ENCODE peak calls at places on chromosomes 2 and 18, in ten cellular contexts. C is heart left ventricle, P is sigmoid colon, A is thyroid gland, T is HepG2, Y is right lobe of liver, H is endothelial cell of umbilical vein, D is IMR-90, U is suprapubic skin, W is gastrocnemius medialis. L is an unnamed sample.

GRCh38 chr18:64803471-64803870 is 654.6 kb upstream of the LINC00305 start:
- DNase-seq in A (no peak), D (no peak), W (no peak), C (no peak), U (no peak), H (no peak), P (no peak), Y (no peak), T (no peak), L (no peak)

GRCh38 chr2:23359631-23360567 is 25.1 kb upstream of the KLHL29 start:
- DNase-seq in T (peak; percentile 92), W (no peak), U (no peak), D (no peak), C (no peak), H (no peak), A (no peak), P (no peak), Y (peak; percentile 46), L (no peak)

GRCh38 chr2:96856776-96857673 is 791 bp downstream of the ANKRD39 start:
- DNase-seq in W (no peak), Y (no peak), P (peak; percentile 78), H (peak; percentile 25), A (peak; percentile 32), U (peak; percentile 79), D (no peak), C (peak; percentile 42), T (peak; percentile 47), L (peak; percentile 40)

GRCh38 chr2:165637396-165637795 is 156.7 kb downstream of the GALNT3 start:
- DNase-seq in A (no peak), W (no peak), P (no peak), H (no peak), U (no peak), C (no peak), T (no peak), D (no peak), Y (no peak), L (no peak)

GRCh38 chr18:79111483-79111882 is 42.3 kb downstream of the ATP9B start:
- DNase-seq in A (no peak), W (no peak), C (no peak), U (no peak), H (no peak), P (no peak), T (peak; percentile 26), D (no peak), Y (peak; percentile 25), L (no peak)

GRCh38 chr2:171855401-171855800 is 38.6 kb downstream of the SLC25A12 start:
- DNase-seq in P (no peak), T (no peak), U (no peak), D (peak; percentile 20), W (no peak), A (no peak), Y (no peak), C (no peak), H (no peak), L (no peak)

GRCh38 chr2:37414470-37414949 is 70.1 kb downstream of the QPCT start:
- DNase-seq in Y (no peak), A (no peak), W (no peak), H (peak; percentile 71), C (no peak), D (peak; percentile 81), U (no peak), T (peak; percentile 39), P (peak; percentile 74), L (peak; percentile 44)

GRCh38 chr2:170651603-170652002 is 63.5 kb upstream of the SP5 start:
- DNase-seq in Y (no peak), P (no peak), H (no peak), C (no peak), W (no peak), D (no peak), U (no peak), A (no peak), T (no peak), L (no peak)

GRCh38 chr2:119256574-119256921 is 32.9 kb downstream of the STEAP3 start:
- DNase-seq in W (no peak), H (no peak), A (no peak), Y (no peak), U (no peak), T (no peak), P (no peak), C (no peak), D (no peak), L (no peak)

GRCh38 chr2:119254601-119255080 is 31.0 kb downstream of the STEAP3 start:
- DNase-seq in H (no peak), U (no peak), W (no peak), Y (no peak), D (no peak), T (no peak), P (no peak), C (no peak), A (no peak), L (no peak)

GRCh38 chr2:119257198-119257597 is 33.6 kb downstream of the STEAP3 start:
- DNase-seq in U (no peak), P (no peak), D (no peak), Y (no peak), H (no peak), W (no peak), T (no peak), C (no peak), A (no peak), L (no peak)

GRCh38 chr2:119253760-119254600 is 30.3 kb downstream of the STEAP3 start:
- DNase-seq in T (no peak), U (no peak), C (no peak), H (no peak), W (no peak), Y (no peak), A (no peak), D (no peak), P (no peak), L (no peak)

DNA sequence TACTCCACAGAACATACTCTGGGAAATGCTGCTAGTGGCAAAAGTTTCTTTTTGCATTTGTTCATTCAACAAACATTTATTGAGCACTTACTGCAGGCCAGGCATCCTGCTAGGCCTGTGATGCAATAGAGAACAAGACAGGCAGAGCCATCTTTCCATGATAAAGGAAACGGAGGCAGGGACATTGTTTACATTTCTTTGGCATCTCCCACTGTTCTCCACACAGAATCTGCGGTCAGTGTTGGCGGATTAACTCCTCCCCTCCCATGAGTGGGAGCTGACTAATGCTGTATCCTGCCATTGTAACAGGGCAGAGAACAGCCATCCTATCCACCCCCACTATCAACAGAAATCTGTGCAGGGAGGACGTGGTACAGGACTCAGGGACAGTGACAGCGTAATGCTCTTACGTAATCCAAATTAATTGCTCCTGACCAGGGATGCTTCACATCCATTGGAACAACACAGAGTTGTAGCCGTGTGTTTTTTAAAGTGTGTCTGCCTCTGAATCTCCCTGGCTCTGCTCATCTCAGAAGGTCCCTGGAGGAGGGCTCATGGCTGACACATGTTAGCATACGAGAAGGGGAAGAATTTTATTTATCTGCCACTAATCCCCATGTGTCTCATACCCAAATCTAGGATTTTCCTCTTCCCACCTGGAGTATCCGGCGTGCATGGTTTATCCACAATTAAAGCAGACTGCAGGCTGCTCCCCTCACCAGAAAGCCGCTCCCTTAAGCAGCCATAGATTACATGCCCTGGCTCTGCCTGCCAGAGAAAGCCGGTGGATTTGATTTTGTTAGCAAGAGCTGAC is 32.3 kb downstream of the STEAP3 start:
- DNase-seq in D (peak; percentile 98), Y (no peak), P (no peak), U (no peak), A (no peak), H (peak; percentile 92), C (no peak), W (no peak), T (peak; percentile 38), L (no peak)
- H3K4me3 ChIP-seq in D (no peak overlapping the region), Y (no peak overlapping the region), P (no peak overlapping the region), U (no peak overlapping the region), A (no peak overlapping the region), H (no peak overlapping the region), C (no peak overlapping the region), W (no peak overlapping the region), T (no peak overlapping the region), L (no peak overlapping the region)

GRCh38 chr2:221573430-221574230 is 1.5 kb upstream of the EPHA4 start:
- DNase-seq in T (peak; percentile 36), W (peak; percentile 62), U (peak; percentile 90), H (peak; percentile 82), Y (peak; percentile 87), A (peak; percentile 89), C (peak; percentile 81), D (peak; percentile 67), P (peak; percentile 91), L (peak; percentile 80)

GRCh38 chr2:221571391-221572179 is 519 bp downstream of the EPHA4 start:
- DNase-seq in P (peak; percentile 72), Y (peak; percentile 56), U (peak; percentile 69), W (peak; percentile 8), A (peak; percentile 42), D (peak; percentile 37), C (no peak), T (no peak), H (peak; percentile 47), L (peak; percentile 24)

GRCh38 chr2:221571108-221571390 is 1.1 kb downstream of the EPHA4 start:
- DNase-seq in A (peak; percentile 13), D (peak; percentile 17), U (no peak), P (no peak), T (no peak), Y (no peak), C (no peak), H (peak; percentile 27), W (no peak), L (no peak)

GRCh38 chr2:221572821-221573429 is 821 bp upstream of the EPHA4 start:
- DNase-seq in T (no peak), A (peak; percentile 68), H (peak; percentile 71), P (peak; percentile 76), C (peak; percentile 54), W (peak; percentile 18), D (peak; percentile 47), U (peak; percentile 68), Y (no peak), L (no peak)

GRCh38 chr2:221572180-221572820 is at the start of gene EPHA4:
- DNase-seq in U (peak; percentile 90), W (peak; percentile 69), H (peak; percentile 94), P (peak; percentile 94), C (peak; percentile 89), Y (peak; percentile 90), T (no peak), D (peak; percentile 88), A (peak; percentile 92), L (peak; percentile 93)
- TF ChIP-seq POLR2A in U (no peak), W (peak; percentile 67), H (peak; percentile 90), P (peak; percentile 83), C (peak; percentile 51), Y (peak; percentile 63), T (no peak), D (peak; percentile 98), A (peak; percentile 9), L (peak; percentile 75)

GRCh38 chr2:166726525-166726924 is 161.8 kb upstream of the XIRP2 start:
- DNase-seq in U (no peak), P (no peak), D (no peak), H (no peak), A (no peak), T (peak; percentile 4), W (no peak), C (no peak), Y (no peak), L (no peak)
- H3K27ac ChIP-seq in U (no peak overlapping the region), P (no peak overlapping the region), D (no peak overlapping the region), H (no peak overlapping the region), A (no peak overlapping the region), T (no peak overlapping the region), W (no peak overlapping the region), C (no peak overlapping the region), Y (no peak overlapping the region), L (no peak overlapping the region)

DNA sequence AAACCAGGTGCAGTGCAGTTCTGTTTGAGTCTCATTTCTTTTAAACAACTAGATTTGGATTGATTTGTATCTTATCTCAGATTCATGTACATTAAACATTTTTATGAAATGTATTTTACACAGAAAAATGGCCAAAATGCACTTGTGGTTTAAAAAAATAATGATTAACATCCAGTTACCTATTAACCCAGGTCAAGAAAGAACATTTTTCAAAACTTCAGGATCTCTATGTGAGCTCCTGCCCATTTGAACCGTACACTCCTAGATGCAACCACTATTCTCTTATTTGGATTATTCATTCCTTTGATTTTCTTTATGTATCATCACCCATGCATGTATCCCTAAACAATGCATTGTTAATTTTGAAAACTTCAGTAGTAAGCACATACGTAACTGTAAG is 22.6 kb downstream of the RNF138 start:
- DNase-seq in P (no peak), C (no peak), D (no peak), H (no peak), A (no peak), U (no peak), Y (no peak), T (no peak), W (no peak), L (no peak)
- H3K4me3 ChIP-seq in P (no peak overlapping the region), C (no peak overlapping the region), D (no peak overlapping the region), H (no peak overlapping the region), A (no peak overlapping the region), U (no peak overlapping the region), Y (no peak overlapping the region), T (no peak overlapping the region), W (no peak overlapping the region), L (no peak overlapping the region)

L was measured in uterus.